ENCODE peak calls at places on chromosomes 12 and 14, in eight cellular contexts. Y, Z, R, H, B, E, M and I are unnamed samples.

GRCh38 chr12:71725011-71725410 is 29.7 kb upstream of the RAB21 start:
- DNase-seq in B (no peak), Z (no peak), E (no peak), R (no peak), M (no peak), H (peak), Y (no peak), I (peak)

GRCh38 chr12:28550757-28551381 is 360.6 kb downstream of the CCDC91 start:
- DNase-seq in B (no peak), Z (no peak), H (peak), E (no peak), M (no peak), R (no peak), Y (peak), I (no peak)

GRCh38 chr14:58297412-58297761 is 968 bp upstream of the ARID4A start:
- DNase-seq in Z (no peak), M (no peak), E (peak), H (peak), B (no peak), Y (no peak), R (peak), I (no peak)

GRCh38 chr12:3333583-3333982 is 157.4 kb upstream of the PRMT8 start:
- DNase-seq in R (no peak), Z (peak), M (peak), E (peak), H (no peak), Y (no peak), B (peak), I (no peak)

GRCh38 chr12:47120736-47121135 is 41.0 kb upstream of the AMIGO2 start:
- DNase-seq in M (no peak), H (no peak), Y (no peak), R (no peak), Z (no peak), E (no peak), B (no peak), I (no peak)

GRCh38 chr12:132187646-132188450 is 43.6 kb downstream of the NOC4L start:
- DNase-seq in Z (no peak), M (no peak), H (no peak), Y (no peak), B (no peak), E (no peak), R (no peak), I (no peak)

GRCh38 chr12:28507867-28508266 is 317.6 kb downstream of the CCDC91 start:
- DNase-seq in Y (no peak), R (no peak), H (no peak), Z (no peak), E (no peak), M (no peak), B (peak), I (no peak)

GRCh38 chr14:79598339-79598738 is 613.0 kb downstream of the DIO2 start:
- DNase-seq in B (no peak), Y (peak), H (peak), M (no peak), Z (no peak), R (no peak), E (no peak), I (no peak)

GRCh38 chr14:42490536-42490935 is 883.9 kb downstream of the LRFN5 start:
- DNase-seq in H (peak), R (no peak), Y (peak), E (no peak), B (no peak), Z (no peak), M (no peak), I (no peak)

GRCh38 chr12:19739195-19739776 is 300.0 kb downstream of the AEBP2 start:
- DNase-seq in Y (peak), Z (peak), H (peak), B (peak), E (peak), R (no peak), M (peak), I (no peak)

GRCh38 chr12:76316468-76316867 is 31.7 kb downstream of the BBS10 start:
- DNase-seq in B (no peak), Z (no peak), Y (no peak), R (no peak), H (no peak), M (no peak), E (no peak), I (no peak)

GRCh38 chr12:104718581-104718980 is 239.5 kb downstream of the SLC41A2 start:
- DNase-seq in E (no peak), B (no peak), M (no peak), H (no peak), Y (peak), Z (no peak), R (no peak), I (no peak)

GRCh38 chr12:13179159-13180074 is 17.1 kb upstream of the EMP1 start:
- DNase-seq in Z (peak), Y (no peak), B (peak), E (peak), M (peak), H (no peak), R (no peak), I (no peak)

GRCh38 chr12:42916143-42916542 is 326.6 kb upstream of the PRICKLE1 start:
- DNase-seq in B (no peak), H (no peak), M (no peak), R (no peak), E (peak), Z (no peak), Y (no peak), I (no peak)

GRCh38 chr12:118840399-118840798 is 140.9 kb upstream of the SRRM4 start:
- DNase-seq in E (no peak), M (peak), Z (no peak), Y (no peak), B (peak), R (no peak), H (no peak), I (no peak)

GRCh38 chr14:66677780-66678179 is 169.8 kb downstream of the GPHN start:
- DNase-seq in H (no peak), E (no peak), B (no peak), M (no peak), Z (no peak), Y (no peak), R (no peak), I (no peak)

GRCh38 chr14:80699861-80700260 is 241.7 kb downstream of the CEP128 start:
- DNase-seq in Z (no peak), H (no peak), E (no peak), M (no peak), Y (no peak), R (no peak), B (no peak), I (no peak)

GRCh38 chr12:42407306-42407705 is 81.3 kb downstream of the PPHLN1 start:
- DNase-seq in Z (no peak), M (no peak), H (peak), Y (no peak), R (no peak), E (no peak), B (no peak), I (no peak)

GRCh38 chr12:45648070-45648469 is 81.4 kb upstream of the ARID2 start:
- DNase-seq in Y (no peak), Z (no peak), M (no peak), B (no peak), R (no peak), E (peak), H (no peak), I (no peak)

DNA sequence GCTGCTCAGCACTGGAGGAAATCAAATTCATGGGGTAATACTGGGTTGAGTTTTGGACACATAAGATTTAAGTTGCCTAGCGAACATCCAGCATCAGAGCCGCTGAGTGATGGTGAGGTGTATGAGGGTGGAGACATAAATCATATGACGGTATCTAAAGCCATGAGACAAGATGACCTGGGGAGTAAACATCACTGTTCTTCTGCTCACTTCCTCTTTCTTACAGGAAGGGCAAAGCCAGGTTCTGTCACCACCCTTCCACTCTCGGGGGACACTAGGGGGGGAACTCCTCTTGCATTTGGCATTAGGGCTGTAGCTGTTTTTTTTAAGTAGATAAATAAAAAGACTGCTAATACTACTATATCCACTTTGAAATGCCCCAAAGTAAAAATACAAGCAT is 24.0 kb downstream of the PRDM4 start:
- DNase-seq in Y (no peak), B (peak), R (no peak), Z (no peak), M (no peak), E (no peak), H (no peak), I (no peak)
- H3K4me3 ChIP-seq in Y (no peak), B (no peak), R (no peak), Z (no peak), M (no peak), E (no peak), H (no peak), I (no peak)

GRCh38 chr14:91927800-91928199 is 19.7 kb downstream of the FBLN5 start:
- DNase-seq in E (no peak), H (no peak), B (no peak), Z (no peak), M (no peak), Y (no peak), R (no peak), I (no peak)

GRCh38 chr14:91934554-91935285 is 12.8 kb downstream of the FBLN5 start:
- DNase-seq in B (no peak), Y (no peak), R (no peak), H (no peak), M (no peak), E (no peak), Z (no peak), I (no peak)

GRCh38 chr14:91929700-91930099 is 17.8 kb downstream of the FBLN5 start:
- DNase-seq in Z (no peak), B (no peak), H (no peak), R (no peak), Y (no peak), E (no peak), M (no peak), I (peak)

GRCh38 chr14:91935621-91936020 is 11.9 kb downstream of the FBLN5 start:
- DNase-seq in M (no peak), E (no peak), Z (no peak), B (no peak), H (no peak), Y (no peak), R (no peak), I (no peak)

DNA sequence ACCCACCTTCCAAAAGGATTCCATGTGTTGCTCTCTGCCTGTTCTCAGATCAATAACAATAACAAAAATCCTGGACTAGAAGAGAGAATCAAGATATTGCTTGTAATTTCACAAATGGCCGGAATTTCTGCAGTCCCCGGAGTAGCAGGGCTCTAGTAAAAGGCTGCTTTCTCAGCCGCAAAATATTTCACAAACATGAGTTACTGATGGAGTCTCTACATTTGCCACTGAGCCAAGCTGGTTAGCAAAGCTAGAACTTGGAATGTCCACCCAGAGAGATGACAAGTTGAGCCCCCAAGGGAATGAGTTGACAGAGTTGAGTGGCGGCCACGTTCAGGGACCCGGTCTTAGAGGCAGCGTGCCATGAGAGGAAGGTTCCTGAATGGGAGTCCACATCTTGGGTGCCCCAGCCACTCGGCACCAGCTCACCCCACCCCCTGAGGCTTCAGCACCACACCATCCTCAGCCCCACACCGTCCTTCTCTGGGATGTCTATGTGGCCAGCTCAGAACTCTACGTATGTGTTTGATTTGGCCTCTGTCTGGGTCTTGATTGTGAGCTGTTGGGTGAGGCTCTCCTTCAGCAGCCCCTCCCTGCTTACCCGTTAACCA is 15.9 kb downstream of the FBLN5 start:
- DNase-seq in Y (no peak), B (no peak), E (no peak), R (no peak), M (no peak), H (no peak), Z (no peak), I (no peak)
- H3K4me3 ChIP-seq in Y (no peak), B (no peak), E (no peak), R (no peak), M (no peak), H (no peak), Z (no peak), I (no peak)

GRCh38 chr12:128381961-128382360 is 115.0 kb downstream of the TMEM132C start:
- DNase-seq in B (no peak), Y (no peak), E (no peak), M (no peak), Z (no peak), H (no peak), R (no peak), I (no peak)
- H3K4me3 ChIP-seq in B (no peak), Y (no peak), E (no peak), M (no peak), Z (no peak), H (no peak), R (no peak), I (no peak)

DNA sequence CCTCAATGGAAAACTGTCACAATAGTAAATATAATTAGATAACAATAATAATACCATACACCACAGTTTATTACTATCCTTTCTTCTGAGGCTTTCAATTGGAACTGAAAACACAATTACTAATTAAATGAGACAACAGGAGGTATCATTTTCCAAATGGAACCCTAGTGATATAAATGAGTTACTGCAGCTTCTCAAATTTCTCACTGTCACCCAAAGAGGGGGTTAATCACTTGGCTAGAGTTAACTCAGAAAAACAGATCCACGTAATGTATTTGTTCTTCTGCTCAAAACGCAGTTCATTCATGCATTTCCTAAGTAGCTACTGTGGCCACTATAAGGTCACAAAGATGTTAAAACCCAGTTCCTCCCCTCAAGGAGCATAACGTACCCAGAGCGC is 120.9 kb upstream of the FOXN3 start:
- DNase-seq in M (no peak), R (no peak), Z (no peak), H (no peak), E (no peak), B (no peak), Y (no peak), I (no peak)
- H3K4me3 ChIP-seq in M (no peak), R (no peak), Z (no peak), H (no peak), E (no peak), B (no peak), Y (no peak), I (no peak)

DNA sequence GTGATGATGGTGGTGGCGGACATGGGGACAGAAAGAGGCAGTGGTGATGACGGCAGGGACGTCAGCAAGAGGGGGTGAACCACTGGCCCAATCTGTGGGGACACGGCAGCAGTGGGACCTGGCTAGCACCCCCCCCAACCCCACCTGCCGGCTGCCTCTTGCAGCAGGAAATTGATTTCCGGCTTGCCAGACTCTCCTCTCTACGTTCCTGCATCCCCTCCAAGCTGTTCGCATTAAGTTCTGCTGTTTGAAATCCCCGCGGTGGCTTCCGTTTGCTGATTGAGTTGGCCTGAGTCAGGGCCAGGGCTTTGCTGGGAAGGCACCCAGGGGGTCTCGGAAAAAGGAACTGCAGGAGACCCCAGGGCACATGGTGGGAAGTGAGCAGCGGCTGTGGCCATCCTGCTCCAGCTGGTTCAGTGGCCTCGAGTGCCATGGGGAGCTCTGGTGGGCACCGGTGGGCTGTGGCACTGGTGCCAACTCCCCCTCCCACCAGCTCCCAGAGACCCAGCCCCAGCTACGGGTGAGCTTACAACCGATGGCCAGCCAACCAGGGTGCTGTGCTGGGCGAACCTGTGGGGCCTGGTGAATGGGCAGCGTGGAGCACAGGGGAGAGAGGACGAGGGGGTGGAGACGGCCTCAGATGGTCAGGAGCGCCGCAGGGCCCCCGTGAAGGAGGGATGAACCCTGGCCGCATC is 14.6 kb upstream of the NUDT14 start:
- DNase-seq in E (no peak), R (no peak), M (no peak), Z (no peak), H (no peak), B (peak), Y (no peak), I (no peak)
- H3K4me3 ChIP-seq in E (no peak), R (no peak), M (no peak), Z (no peak), H (no peak), B (no peak), Y (no peak), I (no peak)

GRCh38 chr12:92488735-92489134 is 214.1 kb upstream of the PLEKHG7 start:
- DNase-seq in E (no peak), Z (no peak), R (no peak), B (peak), Y (no peak), M (no peak), H (no peak), I (no peak)
- H3K4me3 ChIP-seq in E (no peak), Z (no peak), R (no peak), B (no peak), Y (no peak), M (no peak), H (no peak), I (no peak)

GRCh38 chr12:100572184-100572583 is 1.3 kb upstream of the GAS2L3 start:
- DNase-seq in Y (no peak), M (no peak), E (no peak), H (no peak), Z (no peak), B (no peak), R (no peak), I (no peak)
- H3K4me3 ChIP-seq in Y (no peak), M (no peak), E (no peak), H (no peak), Z (no peak), B (no peak), R (no peak), I (no peak)